ENCODE peak calls at places on chromosomes 16 and 17, in four cellular contexts. M is EL; L is naive thymus-derived CD8-positive, alpha-beta T cell; S is AG20443. U is an unnamed sample.

GRCh38 chr17:78672880-78673371 is 95.7 kb upstream of the DNAH17 start:
- DNase-seq in M (no peak), L (no peak), S (peak; percentile 41), U (peak; percentile 92)

GRCh38 chr17:79615446-79615845 is 4.6 kb upstream of the RBFOX3 start:
- DNase-seq in M (no peak), L (no peak), S (no peak), U (no peak)

GRCh38 chr17:75845058-75845711 is 981 bp upstream of the UNC13D start:
- DNase-seq in M (peak; percentile 61), L (no peak), S (peak; percentile 90), U (peak; percentile 54)

GRCh38 chr16:836221-836620 is 35.7 kb upstream of the GNG13 start:
- DNase-seq in M (no peak), L (no peak), S (no peak), U (no peak)

GRCh38 chr17:2621241-2621640 is 27.8 kb downstream of the PAFAH1B1 start:
- DNase-seq in M (no peak), L (no peak), S (no peak), U (no peak)

GRCh38 chr17:70945386-70945785 is 776.1 kb downstream of the KCNJ2 start:
- DNase-seq in M (no peak), L (no peak), S (no peak), U (peak; percentile 6)

GRCh38 chr16:3484328-3485096 is 10.8 kb downstream of the C16orf90 start:
- DNase-seq in M (no peak), L (no peak), S (no peak), U (no peak)

GRCh38 chr17:58184308-58184985 is 8.1 kb upstream of the EPX start:
- DNase-seq in M (peak; percentile 63), L (no peak), S (no peak), U (peak; percentile 26)

GRCh38 chr17:40550608-40551007 is 14.7 kb downstream of the CCR7 start:
- DNase-seq in M (peak; percentile 73), L (no peak), S (peak; percentile 82), U (peak; percentile 96)